ENCODE peak calls at places on chromosome 19, in nine cellular contexts. One of them, this sample, is unnamed.

GRCh38 chr19:6220385-6221191 is 59.2 kb downstream of the MLLT1 start:
- DNase-seq in CD4-positive, alpha-beta T cell: no peak
- DNase-seq in foreskin fibroblast: peak
- DNase-seq in stimulated activated naive CD8-positive, alpha-beta T cell treated with anti-CD3 and anti-CD28 coated beads, Interleukin-15, Interleukin-2, amounts not matched to agents 100 U/mL and 50 U/mL, for 24 hours: no peak
- DNase-seq in frontal cortex: no peak
- DNase-seq in OCI-LY7: no peak
- DNase-seq in stromal cell of bone marrow: peak
- DNase-seq in renal cortical epithelial cell: no peak
- DNase-seq in posterior cingulate gyrus: no peak
- DNase-seq in this sample: no peak

GRCh38 chr19:48746738-48747575 is at the start of gene IZUMO1:
- DNase-seq in foreskin fibroblast: peak
- DNase-seq in CD4-positive, alpha-beta T cell: peak
- DNase-seq in frontal cortex: peak
- DNase-seq in renal cortical epithelial cell: peak
- DNase-seq in stromal cell of bone marrow: peak
- DNase-seq in posterior cingulate gyrus: peak
- DNase-seq in stimulated activated naive CD8-positive, alpha-beta T cell treated with anti-CD3 and anti-CD28 coated beads, Interleukin-15, Interleukin-2, amounts not matched to agents 100 U/mL and 50 U/mL, for 24 hours: peak
- DNase-seq in OCI-LY7: peak
- DNase-seq in this sample: peak

GRCh38 chr19:38228491-38229439 is 4.7 kb upstream of the DPF1 start:
- DNase-seq in renal cortical epithelial cell: no peak
- DNase-seq in stromal cell of bone marrow: no peak
- DNase-seq in frontal cortex: peak
- DNase-seq in foreskin fibroblast: no peak
- DNase-seq in OCI-LY7: no peak
- DNase-seq in CD4-positive, alpha-beta T cell: no peak
- DNase-seq in posterior cingulate gyrus: peak
- DNase-seq in stimulated activated naive CD8-positive, alpha-beta T cell treated with anti-CD3 and anti-CD28 coated beads, Interleukin-15, Interleukin-2, amounts not matched to agents 100 U/mL and 50 U/mL, for 24 hours: no peak
- DNase-seq in this sample: no peak

GRCh38 chr19:12649941-12650340 is 16.6 kb downstream of the MAN2B1 start:
- DNase-seq in stimulated activated naive CD8-positive, alpha-beta T cell treated with anti-CD3 and anti-CD28 coated beads, Interleukin-15, Interleukin-2, amounts not matched to agents 100 U/mL and 50 U/mL, for 24 hours: no peak
- DNase-seq in CD4-positive, alpha-beta T cell: no peak
- DNase-seq in posterior cingulate gyrus: no peak
- DNase-seq in frontal cortex: no peak
- DNase-seq in stromal cell of bone marrow: no peak
- DNase-seq in OCI-LY7: no peak
- DNase-seq in foreskin fibroblast: no peak
- DNase-seq in renal cortical epithelial cell: no peak
- DNase-seq in this sample: no peak

GRCh38 chr19:46474211-46474610 is 2.8 kb upstream of the PNMA8A start:
- DNase-seq in stromal cell of bone marrow: no peak
- DNase-seq in stimulated activated naive CD8-positive, alpha-beta T cell treated with anti-CD3 and anti-CD28 coated beads, Interleukin-15, Interleukin-2, amounts not matched to agents 100 U/mL and 50 U/mL, for 24 hours: no peak
- DNase-seq in OCI-LY7: no peak
- DNase-seq in posterior cingulate gyrus: no peak
- DNase-seq in renal cortical epithelial cell: peak
- DNase-seq in foreskin fibroblast: no peak
- DNase-seq in frontal cortex: no peak
- DNase-seq in CD4-positive, alpha-beta T cell: no peak
- DNase-seq in this sample: no peak

GRCh38 chr19:2255112-2255845 is 938 bp downstream of the JSRP1 start:
- DNase-seq in frontal cortex: no peak
- DNase-seq in stimulated activated naive CD8-positive, alpha-beta T cell treated with anti-CD3 and anti-CD28 coated beads, Interleukin-15, Interleukin-2, amounts not matched to agents 100 U/mL and 50 U/mL, for 24 hours: no peak
- DNase-seq in OCI-LY7: no peak
- DNase-seq in renal cortical epithelial cell: no peak
- DNase-seq in stromal cell of bone marrow: no peak
- DNase-seq in posterior cingulate gyrus: no peak
- DNase-seq in foreskin fibroblast: no peak
- DNase-seq in CD4-positive, alpha-beta T cell: no peak
- DNase-seq in this sample: no peak

GRCh38 chr19:19385900-19386339 is 19.6 kb upstream of the GATAD2A start:
- DNase-seq in frontal cortex: no peak
- DNase-seq in posterior cingulate gyrus: peak
- DNase-seq in foreskin fibroblast: no peak
- DNase-seq in CD4-positive, alpha-beta T cell: peak
- DNase-seq in stromal cell of bone marrow: no peak
- DNase-seq in stimulated activated naive CD8-positive, alpha-beta T cell treated with anti-CD3 and anti-CD28 coated beads, Interleukin-15, Interleukin-2, amounts not matched to agents 100 U/mL and 50 U/mL, for 24 hours: peak
- DNase-seq in renal cortical epithelial cell: no peak
- DNase-seq in OCI-LY7: peak
- DNase-seq in this sample: no peak

GRCh38 chr19:30064021-30064699 is 122.1 kb downstream of the URI1 start:
- DNase-seq in OCI-LY7: no peak
- DNase-seq in CD4-positive, alpha-beta T cell: no peak
- DNase-seq in frontal cortex: peak
- DNase-seq in posterior cingulate gyrus: peak
- DNase-seq in renal cortical epithelial cell: no peak
- DNase-seq in foreskin fibroblast: no peak
- DNase-seq in stromal cell of bone marrow: no peak
- DNase-seq in stimulated activated naive CD8-positive, alpha-beta T cell treated with anti-CD3 and anti-CD28 coated beads, Interleukin-15, Interleukin-2, amounts not matched to agents 100 U/mL and 50 U/mL, for 24 hours: no peak
- DNase-seq in this sample: no peak

GRCh38 chr19:2097330-2098327 is 914 bp downstream of the IZUMO4 start:
- DNase-seq in stromal cell of bone marrow: no peak
- DNase-seq in posterior cingulate gyrus: no peak
- DNase-seq in stimulated activated naive CD8-positive, alpha-beta T cell treated with anti-CD3 and anti-CD28 coated beads, Interleukin-15, Interleukin-2, amounts not matched to agents 100 U/mL and 50 U/mL, for 24 hours: peak
- DNase-seq in renal cortical epithelial cell: no peak
- DNase-seq in frontal cortex: no peak
- DNase-seq in foreskin fibroblast: no peak
- DNase-seq in OCI-LY7: peak
- DNase-seq in CD4-positive, alpha-beta T cell: no peak
- DNase-seq in this sample: no peak

GRCh38 chr19:33500586-33500985 is 21.0 kb downstream of the PEPD start:
- DNase-seq in CD4-positive, alpha-beta T cell: no peak
- DNase-seq in OCI-LY7: no peak
- DNase-seq in stimulated activated naive CD8-positive, alpha-beta T cell treated with anti-CD3 and anti-CD28 coated beads, Interleukin-15, Interleukin-2, amounts not matched to agents 100 U/mL and 50 U/mL, for 24 hours: no peak
- DNase-seq in stromal cell of bone marrow: no peak
- DNase-seq in foreskin fibroblast: no peak
- DNase-seq in posterior cingulate gyrus: peak
- DNase-seq in renal cortical epithelial cell: no peak
- DNase-seq in frontal cortex: no peak
- DNase-seq in this sample: no peak

GRCh38 chr19:17475541-17476115 is 5.3 kb downstream of the SLC27A1 start:
- DNase-seq in CD4-positive, alpha-beta T cell: no peak
- DNase-seq in posterior cingulate gyrus: peak
- DNase-seq in frontal cortex: no peak
- DNase-seq in foreskin fibroblast: peak
- DNase-seq in renal cortical epithelial cell: no peak
- DNase-seq in stromal cell of bone marrow: peak
- DNase-seq in stimulated activated naive CD8-positive, alpha-beta T cell treated with anti-CD3 and anti-CD28 coated beads, Interleukin-15, Interleukin-2, amounts not matched to agents 100 U/mL and 50 U/mL, for 24 hours: no peak
- DNase-seq in OCI-LY7: no peak
- DNase-seq in this sample: no peak

This sample was measured in D721Med.